ENCODE peak calls at places on chromosome 10, in five cellular contexts. One of them, this sample, is unnamed.

GRCh38 chr10:79137404-79137803 is 68.6 kb downstream of the ZMIZ1 start:
- DNase-seq in PC-9: no peak
- DNase-seq in right atrium auricular region: no peak
- DNase-seq in psoas muscle: no peak
- DNase-seq in IMR-90: no peak
- DNase-seq in this sample: no peak

GRCh38 chr10:6445671-6446278 is 134.3 kb downstream of the PRKCQ start:
- DNase-seq in PC-9: no peak
- DNase-seq in right atrium auricular region: no peak
- DNase-seq in psoas muscle: peak; percentile 56
- DNase-seq in IMR-90: peak; percentile 28
- DNase-seq in this sample: peak; percentile 2

GRCh38 chr10:59240581-59241183 is 64.2 kb downstream of the PHYHIPL start:
- DNase-seq in PC-9: no peak
- DNase-seq in right atrium auricular region: no peak
- DNase-seq in psoas muscle: no peak
- DNase-seq in IMR-90: peak; percentile 55
- DNase-seq in this sample: peak; percentile 21

GRCh38 chr10:103793920-103794883 is 61.2 kb downstream of the SH3PXD2A start:
- DNase-seq in PC-9: peak; percentile 78
- DNase-seq in right atrium auricular region: no peak
- DNase-seq in psoas muscle: peak; percentile 22
- DNase-seq in IMR-90: no peak
- DNase-seq in this sample: no peak

GRCh38 chr10:122051609-122052385 is 62.8 kb downstream of the TACC2 start:
- DNase-seq in PC-9: peak; percentile 80
- DNase-seq in right atrium auricular region: no peak
- DNase-seq in psoas muscle: peak; percentile 38
- DNase-seq in IMR-90: peak; percentile 65
- DNase-seq in this sample: peak; percentile 29

GRCh38 chr10:102408728-102409603 is 9.6 kb downstream of the PSD start:
- DNase-seq in PC-9: no peak
- DNase-seq in right atrium auricular region: no peak
- DNase-seq in psoas muscle: no peak
- DNase-seq in IMR-90: peak; percentile 44
- DNase-seq in this sample: no peak

GRCh38 chr10:127873901-127874470 is 18.8 kb downstream of the CLRN3 start:
- DNase-seq in PC-9: no peak
- DNase-seq in right atrium auricular region: peak; percentile 47
- DNase-seq in psoas muscle: no peak
- DNase-seq in IMR-90: no peak
- DNase-seq in this sample: no peak

GRCh38 chr10:101967713-101968112 is 88.3 kb downstream of the ARMH3 start:
- DNase-seq in PC-9: no peak
- DNase-seq in right atrium auricular region: no peak
- DNase-seq in psoas muscle: no peak
- DNase-seq in IMR-90: peak; percentile 73
- DNase-seq in this sample: peak; percentile 15

GRCh38 chr10:46247808-46248569 is 38.8 kb upstream of the ANTXRL start:
- DNase-seq in PC-9: no peak
- DNase-seq in right atrium auricular region: peak; percentile 57
- DNase-seq in psoas muscle: no peak
- DNase-seq in IMR-90: no peak
- DNase-seq in this sample: no peak

GRCh38 chr10:23656735-23657134 is 217.9 kb downstream of the OTUD1 start:
- DNase-seq in PC-9: no peak
- DNase-seq in right atrium auricular region: no peak
- DNase-seq in psoas muscle: no peak
- DNase-seq in IMR-90: no peak
- DNase-seq in this sample: no peak

GRCh38 chr10:104049497-104050250 is 36.0 kb downstream of the COL17A1 start:
- DNase-seq in PC-9: peak; percentile 70
- DNase-seq in right atrium auricular region: no peak
- DNase-seq in psoas muscle: no peak
- DNase-seq in IMR-90: peak; percentile 49
- DNase-seq in this sample: no peak

GRCh38 chr10:7301039-7301768 is 109.6 kb downstream of the SFMBT2 start:
- DNase-seq in PC-9: no peak
- DNase-seq in right atrium auricular region: no peak
- DNase-seq in psoas muscle: no peak
- DNase-seq in IMR-90: no peak
- DNase-seq in this sample: no peak

GRCh38 chr10:77801474-77802238 is 124.9 kb downstream of the DLG5 start:
- DNase-seq in PC-9: no peak
- DNase-seq in right atrium auricular region: no peak
- DNase-seq in psoas muscle: no peak
- DNase-seq in IMR-90: peak; percentile 52
- DNase-seq in this sample: no peak

GRCh38 chr10:16750461-16750860 is 66.8 kb downstream of the RSU1 start:
- DNase-seq in PC-9: no peak
- DNase-seq in right atrium auricular region: no peak
- DNase-seq in psoas muscle: no peak
- DNase-seq in IMR-90: peak; percentile 50
- DNase-seq in this sample: no peak

GRCh38 chr10:76550806-76551205 is 1086.8 kb downstream of the KCNMA1 start:
- DNase-seq in PC-9: no peak
- DNase-seq in right atrium auricular region: no peak
- DNase-seq in psoas muscle: no peak
- DNase-seq in IMR-90: peak; percentile 39
- DNase-seq in this sample: peak; percentile 26

GRCh38 chr10:124168991-124169826 is 75.8 kb upstream of the CHST15 start:
- DNase-seq in PC-9: no peak
- DNase-seq in right atrium auricular region: peak; percentile 56
- DNase-seq in psoas muscle: no peak
- DNase-seq in IMR-90: no peak
- DNase-seq in this sample: no peak

GRCh38 chr10:68082815-68083395 is 7.8 kb upstream of the HERC4 start:
- DNase-seq in PC-9: no peak
- DNase-seq in right atrium auricular region: no peak
- DNase-seq in psoas muscle: no peak
- DNase-seq in IMR-90: peak; percentile 67
- DNase-seq in this sample: no peak

GRCh38 chr10:44911081-44911540 is at the start of gene TMEM72:
- DNase-seq in PC-9: no peak
- DNase-seq in right atrium auricular region: no peak
- DNase-seq in psoas muscle: no peak
- DNase-seq in IMR-90: no peak
- DNase-seq in this sample: no peak

GRCh38 chr10:122102146-122102866 is 113.3 kb downstream of the TACC2 start:
- DNase-seq in PC-9: no peak
- DNase-seq in right atrium auricular region: no peak
- DNase-seq in psoas muscle: no peak
- DNase-seq in IMR-90: no peak
- DNase-seq in this sample: no peak

GRCh38 chr10:133520193-133520738 is 6.9 kb upstream of the CYP2E1 start:
- DNase-seq in PC-9: no peak
- DNase-seq in right atrium auricular region: no peak
- DNase-seq in psoas muscle: peak; percentile 80
- DNase-seq in IMR-90: peak; percentile 30
- DNase-seq in this sample: no peak

GRCh38 chr10:1217237-1217587 is 161.0 kb downstream of the WDR37 start:
- DNase-seq in PC-9: no peak
- DNase-seq in right atrium auricular region: no peak
- DNase-seq in psoas muscle: no peak
- DNase-seq in IMR-90: no peak
- DNase-seq in this sample: no peak

GRCh38 chr10:44045020-44045419 is 339.9 kb downstream of the CXCL12 start:
- DNase-seq in PC-9: no peak
- DNase-seq in right atrium auricular region: peak; percentile 50
- DNase-seq in psoas muscle: no peak
- DNase-seq in IMR-90: no peak
- DNase-seq in this sample: no peak

GRCh38 chr10:48684792-48685651 is at the start of gene WDFY4:
- DNase-seq in PC-9: no peak
- DNase-seq in right atrium auricular region: peak; percentile 60
- DNase-seq in psoas muscle: no peak
- DNase-seq in IMR-90: no peak
- DNase-seq in this sample: no peak

GRCh38 chr10:86254526-86255174 is 111.9 kb downstream of the GRID1 start:
- DNase-seq in PC-9: peak; percentile 41
- DNase-seq in right atrium auricular region: no peak
- DNase-seq in psoas muscle: no peak
- DNase-seq in IMR-90: no peak
- DNase-seq in this sample: no peak

GRCh38 chr10:103661198-103661950 is 167.9 kb downstream of the NEURL1 start:
- DNase-seq in PC-9: peak; percentile 50
- DNase-seq in right atrium auricular region: peak; percentile 94
- DNase-seq in psoas muscle: peak; percentile 85
- DNase-seq in IMR-90: peak; percentile 94
- DNase-seq in this sample: peak; percentile 88

DNA sequence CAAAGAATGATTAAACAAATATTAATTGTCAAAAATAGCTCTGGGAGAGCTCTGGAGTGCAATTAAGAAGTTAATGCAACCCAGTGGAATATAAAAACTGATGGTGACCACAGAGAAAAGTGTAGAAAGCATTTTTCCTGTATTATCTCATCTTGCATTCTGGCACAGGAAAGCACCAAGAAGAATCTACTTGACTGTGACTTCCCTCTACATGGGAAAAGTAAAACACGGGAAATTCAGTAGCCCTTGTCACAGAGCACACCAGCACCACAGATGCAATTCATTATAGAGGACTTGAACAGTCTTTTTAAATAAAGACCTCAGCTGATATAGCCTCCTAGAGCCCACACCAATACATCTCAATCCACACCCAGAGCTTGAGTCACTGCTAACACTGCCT is 569.2 kb upstream of the SORCS1 start:
- DNase-seq in PC-9: no peak
- DNase-seq in right atrium auricular region: no peak
- DNase-seq in psoas muscle: no peak
- DNase-seq in IMR-90: no peak
- DNase-seq in this sample: no peak
- H3K9me3 ChIP-seq in PC-9: no peaks in the 10 kb centered on the region
- H3K9me3 ChIP-seq in right atrium auricular region: peaks cover 35% of the 10 kb centered on the region
- H3K9me3 ChIP-seq in psoas muscle: peaks cover 10% of the 10 kb centered on the region
- H3K9me3 ChIP-seq in IMR-90: peaks cover 15% of the 10 kb centered on the region
- H3K9me3 ChIP-seq in this sample: peaks cover 13% of the 10 kb centered on the region

GRCh38 chr10:96685297-96685696 is 35.0 kb downstream of the PIK3AP1 start:
- DNase-seq in PC-9: no peak
- DNase-seq in right atrium auricular region: no peak
- DNase-seq in psoas muscle: no peak
- DNase-seq in IMR-90: no peak
- DNase-seq in this sample: no peak
- TF ChIP-seq CTCF in PC-9: no peak
- TF ChIP-seq CTCF in right atrium auricular region: no peak
- TF ChIP-seq CTCF in psoas muscle: no peak
- TF ChIP-seq CTCF in IMR-90: no peak
- TF ChIP-seq CTCF in this sample: no peak

GRCh38 chr10:131083915-131084790 is 227.4 kb downstream of the TCERG1L start:
- DNase-seq in PC-9: no peak
- DNase-seq in right atrium auricular region: no peak
- DNase-seq in psoas muscle: no peak
- DNase-seq in IMR-90: no peak
- DNase-seq in this sample: no peak

GRCh38 chr10:131086511-131086910 is 225.0 kb downstream of the TCERG1L start:
- DNase-seq in PC-9: no peak
- DNase-seq in right atrium auricular region: no peak
- DNase-seq in psoas muscle: no peak
- DNase-seq in IMR-90: no peak
- DNase-seq in this sample: no peak

GRCh38 chr10:131085586-131085860 is 226.0 kb downstream of the TCERG1L start:
- DNase-seq in PC-9: no peak
- DNase-seq in right atrium auricular region: no peak
- DNase-seq in psoas muscle: no peak
- DNase-seq in IMR-90: no peak
- DNase-seq in this sample: no peak

GRCh38 chr10:131086094-131086493 is 225.4 kb downstream of the TCERG1L start:
- DNase-seq in PC-9: no peak
- DNase-seq in right atrium auricular region: no peak
- DNase-seq in psoas muscle: no peak
- DNase-seq in IMR-90: no peak
- DNase-seq in this sample: no peak

GRCh38 chr10:131084791-131085585 is 226.5 kb downstream of the TCERG1L start:
- DNase-seq in PC-9: no peak
- DNase-seq in right atrium auricular region: no peak
- DNase-seq in psoas muscle: no peak
- DNase-seq in IMR-90: no peak
- DNase-seq in this sample: no peak
- H3K9me3 ChIP-seq in PC-9: no peaks in the 10 kb centered on the region
- H3K9me3 ChIP-seq in right atrium auricular region: no peaks in the 10 kb centered on the region
- H3K9me3 ChIP-seq in psoas muscle: no peaks in the 10 kb centered on the region
- H3K9me3 ChIP-seq in IMR-90: peaks cover 68% of the 10 kb centered on the region
- H3K9me3 ChIP-seq in this sample: peaks cover 94% of the 10 kb centered on the region

DNA sequence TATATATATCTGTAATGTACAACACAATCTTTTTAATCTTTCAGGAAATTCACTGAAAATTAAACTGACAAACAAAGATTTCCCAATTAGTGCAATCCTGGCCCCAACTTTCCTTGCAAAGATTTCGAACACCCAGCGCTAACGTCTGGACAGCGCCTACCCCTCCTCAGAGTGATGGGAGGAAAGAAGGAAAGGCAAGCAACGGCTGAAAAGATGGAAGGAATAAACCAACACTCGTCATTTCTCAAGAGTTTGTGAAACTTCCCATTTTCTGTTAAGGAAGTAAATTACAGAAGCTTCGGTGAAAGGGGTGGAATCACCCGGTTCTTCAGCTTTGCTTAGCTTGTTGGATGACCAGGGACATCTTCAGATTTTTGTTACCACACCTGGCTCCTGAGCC is 313.2 kb downstream of the SKIDA1 start:
- DNase-seq in PC-9: no peak
- DNase-seq in right atrium auricular region: no peak
- DNase-seq in psoas muscle: no peak
- DNase-seq in IMR-90: no peak
- DNase-seq in this sample: no peak
- TF ChIP-seq CTCF in PC-9: no peak
- TF ChIP-seq CTCF in right atrium auricular region: no peak
- TF ChIP-seq CTCF in psoas muscle: no peak
- TF ChIP-seq CTCF in IMR-90: no peak
- TF ChIP-seq CTCF in this sample: no peak

GRCh38 chr10:82506680-82507376 is 631.8 kb downstream of the NRG3 start:
- DNase-seq in PC-9: no peak
- DNase-seq in right atrium auricular region: no peak
- DNase-seq in psoas muscle: no peak
- DNase-seq in IMR-90: no peak
- DNase-seq in this sample: no peak
- H3K9me3 ChIP-seq in PC-9: no peaks in the 10 kb centered on the region
- H3K9me3 ChIP-seq in right atrium auricular region: no peaks in the 10 kb centered on the region
- H3K9me3 ChIP-seq in psoas muscle: no peaks in the 10 kb centered on the region
- H3K9me3 ChIP-seq in IMR-90: peaks cover 5% of the 10 kb centered on the region
- H3K9me3 ChIP-seq in this sample: peaks cover 16% of the 10 kb centered on the region

This sample was measured in AG04450.